ENCODE peak calls at places on chromosomes 6 and 20, in nine cellular contexts. W is A549, C is transverse colon, J is gastrocnemius medialis, E is IMR-90, S is prostate gland, U is uterus, Q is ovary, X is esophagus squamous epithelium. M is an unnamed sample.

GRCh38 chr20:24782221-24782620 is 166.8 kb upstream of the CST7 start:
- DNase-seq in W (no peak), C (no peak), J (no peak), E (no peak), S (no peak), U (no peak), Q (no peak), X (no peak), M (no peak)

GRCh38 chr6:25343984-25344383 is 64.8 kb downstream of the CARMIL1 start:
- DNase-seq in W (no peak), C (no peak), J (no peak), E (no peak), S (no peak), U (no peak), Q (no peak), X (no peak), M (no peak)

GRCh38 chr6:138953451-138953850 is 34.6 kb downstream of the REPS1 start:
- DNase-seq in W (no peak), C (no peak), J (no peak), E (peak), S (no peak), U (no peak), Q (no peak), X (no peak), M (no peak)

GRCh38 chr6:118054082-118054481 is 147.0 kb downstream of the SLC35F1 start:
- DNase-seq in W (no peak), C (no peak), J (no peak), E (no peak), S (no peak), U (no peak), Q (no peak), X (no peak), M (no peak)

GRCh38 chr6:51152594-51152993 is 333.9 kb downstream of the TFAP2B start:
- DNase-seq in W (no peak), C (no peak), J (no peak), E (no peak), S (no peak), U (no peak), Q (no peak), X (no peak), M (no peak)

GRCh38 chr6:4398806-4399205 is 263.4 kb upstream of the ECI2 start:
- DNase-seq in W (no peak), C (no peak), J (no peak), E (peak), S (no peak), U (no peak), Q (no peak), X (no peak), M (no peak)

GRCh38 chr6:98769546-98769945 is 64.8 kb upstream of the POU3F2 start:
- DNase-seq in W (peak), C (no peak), J (no peak), E (peak), S (no peak), U (no peak), Q (no peak), X (no peak), M (peak)

GRCh38 chr6:45001663-45002062 is 326.5 kb upstream of the RUNX2 start:
- DNase-seq in W (no peak), C (no peak), J (no peak), E (no peak), S (no peak), U (no peak), Q (no peak), X (no peak), M (no peak)

GRCh38 chr6:2970753-2971419 is 481 bp downstream of the SERPINB6 start:
- DNase-seq in W (peak), C (peak), J (peak), E (peak), S (peak), U (peak), Q (peak), X (peak), M (peak)
- TF ChIP-seq POLR2A in W (no peak), C (no peak), J (peak), E (no peak), S (peak), U (peak), Q (no peak), X (no peak), M (peak)

GRCh38 chr6:12293234-12293930 is 3.2 kb downstream of the EDN1 start:
- DNase-seq in W (no peak), C (no peak), J (no peak), E (no peak), S (no peak), U (no peak), Q (no peak), X (no peak), M (no peak)

GRCh38 chr6:12296255-12296573 is 6.1 kb downstream of the EDN1 start:
- DNase-seq in W (peak), C (peak), J (no peak), E (peak), S (no peak), U (no peak), Q (no peak), X (no peak), M (no peak)

GRCh38 chr6:12294851-12295536 is 4.8 kb downstream of the EDN1 start:
- DNase-seq in W (no peak), C (no peak), J (no peak), E (no peak), S (no peak), U (no peak), Q (no peak), X (no peak), M (no peak)

GRCh38 chr6:12295558-12296254 is 5.5 kb downstream of the EDN1 start:
- DNase-seq in W (no peak), C (no peak), J (no peak), E (no peak), S (no peak), U (no peak), Q (no peak), X (no peak), M (no peak)

DNA sequence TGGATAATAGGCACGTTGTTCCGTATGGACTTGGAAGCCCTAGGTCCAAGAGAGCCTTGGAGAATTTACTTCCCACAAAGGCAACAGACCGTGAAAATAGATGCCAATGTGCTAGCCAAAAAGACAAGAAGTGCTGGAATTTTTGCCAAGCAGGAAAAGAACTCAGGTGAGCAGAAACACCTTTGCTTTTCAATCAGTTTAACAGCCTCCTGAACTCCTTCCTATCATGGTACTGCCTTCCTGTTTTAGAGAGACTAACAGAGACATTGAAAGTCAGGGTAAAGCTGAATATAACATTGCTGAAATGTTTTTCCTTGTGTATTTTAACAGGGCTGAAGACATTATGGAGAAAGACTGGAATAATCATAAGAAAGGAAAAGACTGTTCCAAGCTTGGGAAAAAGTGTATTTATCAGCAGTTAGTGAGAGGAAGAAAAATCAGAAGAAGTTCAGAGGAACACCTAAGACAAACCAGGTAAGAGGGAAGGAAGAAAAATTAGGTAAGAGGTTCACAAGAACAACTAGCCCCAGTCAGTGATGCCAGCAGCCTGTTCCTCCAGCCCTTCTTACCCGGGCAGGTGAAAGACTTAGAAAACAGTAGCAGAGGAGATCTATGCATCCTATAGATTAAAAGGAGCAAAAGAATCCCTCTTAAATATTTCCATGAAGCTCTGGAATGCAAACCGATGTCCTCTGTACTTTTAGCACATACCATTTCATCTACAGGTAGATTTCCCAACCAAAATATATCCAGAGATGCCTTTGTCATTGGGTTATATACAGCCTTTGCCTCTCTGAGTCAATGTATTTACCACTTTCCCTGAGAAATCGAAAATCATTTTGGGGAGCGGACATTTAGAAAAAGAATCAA is 4.0 kb downstream of the EDN1 start:
- DNase-seq in W (no peak), C (no peak), J (no peak), E (no peak), S (peak), U (no peak), Q (no peak), X (no peak), M (no peak)
- TF ChIP-seq POLR2A in W (no peak), C (no peak), J (no peak), E (no peak), S (no peak), U (no peak), Q (no peak), X (no peak), M (no peak)

GRCh38 chr20:53579266-53579580 is 14.4 kb downstream of the ZNF217 start:
- DNase-seq in W (no peak), C (no peak), J (no peak), E (no peak), S (no peak), U (peak), Q (no peak), X (no peak), M (no peak)
- TF ChIP-seq POLR2A in W (no peak), C (no peak), J (no peak), E (no peak), S (no peak), U (no peak), Q (no peak), X (no peak), M (no peak)

DNA sequence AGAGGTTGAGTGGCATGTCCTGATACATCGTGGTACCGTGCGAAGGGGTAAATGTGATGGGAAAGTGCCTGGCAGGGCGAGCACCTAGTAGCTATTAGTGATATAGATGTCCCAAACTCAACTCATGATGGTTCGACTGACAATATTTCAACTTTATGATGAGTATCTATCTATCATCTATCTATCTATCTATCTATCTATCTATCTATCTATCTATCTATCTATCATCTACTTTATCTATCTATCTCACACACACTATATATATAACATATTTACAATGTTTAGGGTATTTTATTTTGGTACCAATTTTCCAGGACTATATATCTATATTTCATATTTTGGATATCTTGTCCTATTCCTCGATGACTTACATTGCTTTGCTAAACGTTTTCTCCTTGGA is 5.5 kb downstream of the BCAS1 start:
- DNase-seq in W (no peak), C (no peak), J (no peak), E (no peak), S (no peak), U (no peak), Q (no peak), X (no peak), M (no peak)
- TF ChIP-seq POLR2A in W (no peak), C (no peak), J (no peak), E (no peak), S (no peak), U (no peak), Q (no peak), X (no peak), M (no peak)

DNA sequence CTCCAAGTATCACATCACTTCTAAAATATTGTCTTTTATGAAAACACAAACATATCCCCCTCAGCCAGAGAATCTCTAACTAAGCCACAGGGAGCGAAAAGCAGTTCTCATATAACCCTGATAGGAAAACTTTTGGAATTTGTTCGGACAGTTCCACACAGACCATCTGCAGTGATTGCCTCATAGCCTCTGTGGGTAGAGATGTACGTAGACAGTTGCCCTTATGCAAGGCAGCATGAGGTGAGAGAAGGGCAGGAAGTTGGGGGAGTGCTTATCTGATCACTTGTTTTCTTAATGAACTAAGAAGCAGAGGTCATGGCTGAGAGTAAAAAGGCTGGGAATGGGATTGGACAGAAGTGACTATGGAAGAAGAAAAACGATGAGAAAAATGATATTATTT is 39.6 kb downstream of the SLC23A2 start:
- DNase-seq in W (no peak), C (no peak), J (no peak), E (peak), S (no peak), U (no peak), Q (peak), X (no peak), M (no peak)
- TF ChIP-seq POLR2A in W (no peak), C (no peak), J (no peak), E (no peak), S (no peak), U (no peak), Q (no peak), X (no peak), M (no peak)

GRCh38 chr6:152874267-152874666 is 108.6 kb downstream of the FBXO5 start:
- DNase-seq in W (no peak), C (no peak), J (no peak), E (no peak), S (no peak), U (no peak), Q (no peak), X (no peak), M (no peak)

GRCh38 chr6:152874846-152875568 is 107.8 kb downstream of the FBXO5 start:
- DNase-seq in W (no peak), C (no peak), J (no peak), E (no peak), S (no peak), U (no peak), Q (no peak), X (no peak), M (no peak)

DNA sequence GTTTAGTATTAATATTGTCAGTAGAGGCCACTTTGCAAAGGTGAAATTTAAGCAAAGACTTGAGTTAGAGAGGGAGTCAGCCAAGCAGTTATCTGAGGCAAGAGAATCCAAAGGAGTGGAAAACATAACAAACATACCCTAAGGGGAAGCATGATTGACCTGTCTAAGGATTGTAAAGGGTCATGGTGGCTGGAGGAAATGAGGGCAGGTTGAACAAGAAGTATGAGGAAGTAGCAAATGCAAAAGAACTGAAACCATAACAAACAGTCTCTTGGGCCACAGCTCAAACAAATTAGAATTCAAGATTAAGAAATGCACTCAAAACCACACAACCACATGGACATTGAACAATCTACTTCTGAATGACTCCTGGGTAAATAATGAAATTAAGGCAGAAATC is 103.2 kb downstream of the FBXO5 start:
- DNase-seq in W (no peak), C (no peak), J (no peak), E (no peak), S (no peak), U (no peak), Q (no peak), X (no peak), M (no peak)
- TF ChIP-seq POLR2A in W (no peak), C (no peak), J (no peak), E (no peak), S (no peak), U (no peak), Q (no peak), X (no peak), M (no peak)